ENCODE peak calls at places on chromosomes 12 and 14, in six cellular contexts. D, N, H, C, U and B are unnamed samples.

GRCh38 chr14:63524537-63525155 is 18.5 kb downstream of the PPP2R5E start:
- DNase-seq in U (no peak), H (no peak), D (peak), C (peak), N (no peak), B (no peak)

GRCh38 chr14:102272392-102272791 is 32.6 kb downstream of the MOK start:
- DNase-seq in U (no peak), N (no peak), H (no peak), D (peak), C (no peak), B (no peak)

GRCh38 chr14:90893028-90893427 is 76.8 kb upstream of the TTC7B start:
- DNase-seq in H (no peak), N (no peak), C (no peak), U (no peak), D (no peak), B (no peak)

GRCh38 chr14:23177181-23177580 is 6.3 kb downstream of the SLC7A8 start:
- DNase-seq in C (no peak), N (no peak), U (no peak), H (no peak), D (no peak), B (peak)

GRCh38 chr12:117111386-117112267 is 12.4 kb upstream of the TESC start:
- DNase-seq in C (no peak), D (no peak), N (peak), U (no peak), H (no peak), B (no peak)

GRCh38 chr12:3242199-3242863 is 165.2 kb downstream of the TSPAN9 start:
- DNase-seq in C (no peak), N (no peak), D (no peak), H (peak), U (no peak), B (no peak)

GRCh38 chr12:98758331-98758730 is 113.2 kb downstream of the APAF1 start:
- DNase-seq in U (no peak), H (no peak), D (no peak), N (no peak), C (no peak), B (no peak)

GRCh38 chr14:81986005-81986404 is 452.4 kb upstream of the SEL1L start:
- DNase-seq in C (no peak), D (no peak), N (no peak), U (no peak), H (peak), B (no peak)

GRCh38 chr12:24902521-24903304 is 46.2 kb downstream of the BCAT1 start:
- DNase-seq in H (no peak), C (no peak), D (peak), U (no peak), N (peak), B (peak)